ENCODE peak calls at places on chromosomes 7 and 10, in six cellular contexts. M is M059J; I is endothelial cell; N is cardiac fibroblast; W is caudate nucleus; B is CD8-positive, alpha-beta T cell. Q is an unnamed sample.

GRCh38 chr10:12702215-12702614 is 299.3 kb downstream of the CCDC3 start:
- DNase-seq in M (no peak), I (no peak), N (no peak), W (no peak), B (no peak), Q (no peak)

GRCh38 chr7:40859965-40860543 is 725.2 kb downstream of the SUGCT start:
- DNase-seq in M (no peak), I (no peak), N (no peak), W (no peak), B (no peak), Q (no peak)

GRCh38 chr10:26494018-26494417 is 55.9 kb downstream of the APBB1IP start:
- DNase-seq in M (peak), I (no peak), N (no peak), W (no peak), B (no peak), Q (no peak)

GRCh38 chr10:129692695-129693094 is 225.7 kb downstream of the MGMT start:
- DNase-seq in M (no peak), I (no peak), N (no peak), W (no peak), B (no peak), Q (no peak)

GRCh38 chr10:33008499-33009243 is 50.6 kb upstream of the ITGB1 start:
- DNase-seq in M (peak), I (peak), N (peak), W (no peak), B (peak), Q (peak)

GRCh38 chr7:73899731-73900142 is 38.8 kb downstream of the TMEM270 start:
- DNase-seq in M (peak), I (no peak), N (peak), W (no peak), B (no peak), Q (no peak)

GRCh38 chr7:155769701-155770100 is 42.6 kb downstream of the SHH start:
- DNase-seq in M (no peak), I (no peak), N (peak), W (no peak), B (no peak), Q (no peak)

GRCh38 chr7:154919324-154920222 is 83.4 kb downstream of the PAXIP1 start:
- DNase-seq in M (no peak), I (no peak), N (no peak), W (no peak), B (no peak), Q (no peak)

GRCh38 chr7:875051-875450 is 1.3 kb upstream of the GET4 start:
- DNase-seq in M (no peak), I (no peak), N (no peak), W (no peak), B (no peak), Q (peak)

GRCh38 chr7:84258628-84259027 is 64.0 kb upstream of the SEMA3A start:
- DNase-seq in M (peak), I (no peak), N (peak), W (no peak), B (no peak), Q (no peak)

GRCh38 chr7:90563286-90563685 is 32.8 kb upstream of the CDK14 start:
- DNase-seq in M (no peak), I (no peak), N (no peak), W (no peak), B (no peak), Q (no peak)

GRCh38 chr10:120711857-120712256 is 139.3 kb upstream of the WDR11 start:
- DNase-seq in M (no peak), I (no peak), N (no peak), W (no peak), B (no peak), Q (no peak)

GRCh38 chr7:8125680-8126444 is 136.1 kb downstream of the ICA1 start:
- DNase-seq in M (no peak), I (no peak), N (no peak), W (no peak), B (peak), Q (peak)

GRCh38 chr7:8442814-8443304 is 9.4 kb downstream of the NXPH1 start:
- DNase-seq in M (peak), I (peak), N (peak), W (no peak), B (no peak), Q (no peak)

GRCh38 chr7:99076615-99077014 is 67.3 kb downstream of the SMURF1 start:
- DNase-seq in M (no peak), I (no peak), N (no peak), W (no peak), B (no peak), Q (no peak)

GRCh38 chr7:41705109-41705871 is 2.4 kb upstream of the INHBA start:
- DNase-seq in M (peak), I (peak), N (peak), W (peak), B (peak), Q (peak)

GRCh38 chr7:3095046-3095445 is 51.4 kb upstream of the CARD11 start:
- DNase-seq in M (peak), I (no peak), N (no peak), W (no peak), B (peak), Q (peak)

GRCh38 chr7:100208911-100209408 is 10.8 kb upstream of the PVRIG start:
- DNase-seq in M (no peak), I (no peak), N (no peak), W (no peak), B (no peak), Q (no peak)